ENCODE peak calls at places on chromosomes 6 and 20, in four cellular contexts. One of them, this sample, is unnamed.

GRCh38 chr6:49826743-49827406 is 39.5 kb downstream of the CRISP1 start:
- DNase-seq in IMR-90: no peak
- DNase-seq in neuronal stem cell: no peak
- DNase-seq in H9: no peak
- DNase-seq in this sample: peak; percentile 32

GRCh38 chr6:100342830-100343229 is 121.9 kb downstream of the SIM1 start:
- DNase-seq in neuronal stem cell: no peak
- DNase-seq in IMR-90: peak; percentile 47
- DNase-seq in H9: no peak
- DNase-seq in this sample: peak; percentile 46

GRCh38 chr20:46757754-46758678 is 48.6 kb downstream of the SLC2A10 start:
- DNase-seq in H9: peak; percentile 66
- DNase-seq in IMR-90: peak; percentile 60
- DNase-seq in neuronal stem cell: peak; percentile 67
- DNase-seq in this sample: peak; percentile 62

GRCh38 chr6:816510-817084 is 123.7 kb upstream of the EXOC2 start:
- DNase-seq in H9: no peak
- DNase-seq in IMR-90: no peak
- DNase-seq in neuronal stem cell: no peak
- DNase-seq in this sample: no peak

GRCh38 chr20:50191065-50191565 is 485 bp downstream of the CEBPB start:
- DNase-seq in neuronal stem cell: no peak
- DNase-seq in IMR-90: no peak
- DNase-seq in H9: no peak
- DNase-seq in this sample: no peak

GRCh38 chr20:36845288-36845969 is 30.5 kb upstream of the TLDC2 start:
- DNase-seq in neuronal stem cell: no peak
- DNase-seq in IMR-90: no peak
- DNase-seq in H9: no peak
- DNase-seq in this sample: no peak

GRCh38 chr6:159992366-159992765 is 23.5 kb downstream of the IGF2R start:
- DNase-seq in IMR-90: no peak
- DNase-seq in H9: no peak
- DNase-seq in neuronal stem cell: no peak
- DNase-seq in this sample: no peak

GRCh38 chr20:56513096-56513806 is 11.3 kb upstream of the FAM209A start:
- DNase-seq in neuronal stem cell: no peak
- DNase-seq in IMR-90: peak; percentile 7
- DNase-seq in H9: no peak
- DNase-seq in this sample: no peak

GRCh38 chr20:35133735-35134134 is 13.4 kb downstream of the EDEM2 start:
- DNase-seq in H9: no peak
- DNase-seq in neuronal stem cell: no peak
- DNase-seq in IMR-90: no peak
- DNase-seq in this sample: no peak
- H4K91ac ChIP-seq in H9: no peak overlapping the region
- H4K91ac ChIP-seq in neuronal stem cell: no peak overlapping the region
- H4K91ac ChIP-seq in IMR-90: no peak overlapping the region
- H4K91ac ChIP-seq in this sample: no peak overlapping the region

GRCh38 chr6:134060491-134061106 is 8.2 kb upstream of the SLC2A12 start:
- DNase-seq in H9: peak; percentile 39
- DNase-seq in neuronal stem cell: no peak
- DNase-seq in IMR-90: peak; percentile 79
- DNase-seq in this sample: peak; percentile 37
- H3K4me2 ChIP-seq in H9: no peak overlapping the region
- H3K4me2 ChIP-seq in neuronal stem cell: no peak overlapping the region
- H3K4me2 ChIP-seq in IMR-90: no peak overlapping the region
- H3K4me2 ChIP-seq in this sample: no peak overlapping the region

DNA sequence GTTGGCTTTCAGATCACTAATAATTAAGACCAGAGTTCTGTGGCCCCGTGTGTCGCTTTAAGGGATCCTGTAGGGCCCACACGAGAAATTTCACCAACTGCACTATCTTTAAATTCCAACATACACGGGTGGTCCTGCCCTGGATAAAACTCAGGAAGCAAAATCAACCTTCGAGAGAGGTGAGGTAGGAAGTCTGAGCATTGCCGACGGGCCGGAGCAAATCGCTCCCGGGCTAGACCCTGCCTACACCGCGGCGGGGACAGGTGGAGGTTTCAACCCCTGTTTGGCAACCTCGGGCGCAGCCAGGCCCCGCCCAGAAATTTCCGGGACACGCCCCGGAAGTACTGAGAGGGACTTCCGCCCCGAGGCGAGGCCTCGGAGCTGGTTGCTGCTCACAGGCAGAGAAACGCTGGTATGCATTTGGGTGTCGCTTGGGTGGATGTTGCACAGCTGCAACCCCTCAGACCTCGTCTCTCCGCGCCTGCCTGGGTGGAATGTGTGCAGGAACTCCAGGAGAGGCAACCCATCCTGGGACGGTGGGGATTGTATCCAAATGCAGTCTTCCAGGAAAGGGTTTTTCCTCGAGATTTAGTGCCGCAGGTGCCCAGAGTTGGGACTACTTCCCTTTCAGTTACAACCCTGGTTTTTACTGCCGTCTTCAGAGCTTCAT is 19.9 kb downstream of the ZKSCAN8 start:
- DNase-seq in IMR-90: peak; percentile 68
- DNase-seq in H9: peak; percentile 93
- DNase-seq in neuronal stem cell: peak; percentile 39
- DNase-seq in this sample: peak; percentile 51
- H4K91ac ChIP-seq in IMR-90: peak overlapping the region; percentile 71
- H4K91ac ChIP-seq in H9: no peak overlapping the region
- H4K91ac ChIP-seq in neuronal stem cell: no peak overlapping the region
- H4K91ac ChIP-seq in this sample: no peak overlapping the region

DNA sequence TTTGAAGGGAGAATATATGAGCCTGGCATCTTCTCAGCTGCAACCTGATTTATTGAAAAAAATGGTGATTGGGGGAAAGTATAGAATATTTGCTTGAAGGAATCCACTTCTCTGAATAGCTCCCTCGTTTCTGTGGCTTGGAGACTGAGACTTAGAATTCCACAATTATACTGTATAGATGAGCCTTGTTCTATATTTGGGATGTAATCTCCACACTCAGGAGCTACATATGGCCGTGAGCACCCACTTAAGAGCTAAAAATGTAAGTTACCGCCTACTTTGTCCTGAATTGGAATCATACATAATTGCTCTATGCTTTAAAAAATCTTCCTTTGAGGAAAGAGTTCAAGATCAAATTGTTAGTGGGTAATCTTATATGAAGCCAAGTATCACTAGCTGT is 254.2 kb downstream of the SOX4 start:
- DNase-seq in H9: no peak
- DNase-seq in IMR-90: no peak
- DNase-seq in neuronal stem cell: no peak
- DNase-seq in this sample: no peak
- H3K4me2 ChIP-seq in H9: no peak overlapping the region
- H3K4me2 ChIP-seq in IMR-90: no peak overlapping the region
- H3K4me2 ChIP-seq in neuronal stem cell: no peak overlapping the region
- H3K4me2 ChIP-seq in this sample: no peak overlapping the region

DNA sequence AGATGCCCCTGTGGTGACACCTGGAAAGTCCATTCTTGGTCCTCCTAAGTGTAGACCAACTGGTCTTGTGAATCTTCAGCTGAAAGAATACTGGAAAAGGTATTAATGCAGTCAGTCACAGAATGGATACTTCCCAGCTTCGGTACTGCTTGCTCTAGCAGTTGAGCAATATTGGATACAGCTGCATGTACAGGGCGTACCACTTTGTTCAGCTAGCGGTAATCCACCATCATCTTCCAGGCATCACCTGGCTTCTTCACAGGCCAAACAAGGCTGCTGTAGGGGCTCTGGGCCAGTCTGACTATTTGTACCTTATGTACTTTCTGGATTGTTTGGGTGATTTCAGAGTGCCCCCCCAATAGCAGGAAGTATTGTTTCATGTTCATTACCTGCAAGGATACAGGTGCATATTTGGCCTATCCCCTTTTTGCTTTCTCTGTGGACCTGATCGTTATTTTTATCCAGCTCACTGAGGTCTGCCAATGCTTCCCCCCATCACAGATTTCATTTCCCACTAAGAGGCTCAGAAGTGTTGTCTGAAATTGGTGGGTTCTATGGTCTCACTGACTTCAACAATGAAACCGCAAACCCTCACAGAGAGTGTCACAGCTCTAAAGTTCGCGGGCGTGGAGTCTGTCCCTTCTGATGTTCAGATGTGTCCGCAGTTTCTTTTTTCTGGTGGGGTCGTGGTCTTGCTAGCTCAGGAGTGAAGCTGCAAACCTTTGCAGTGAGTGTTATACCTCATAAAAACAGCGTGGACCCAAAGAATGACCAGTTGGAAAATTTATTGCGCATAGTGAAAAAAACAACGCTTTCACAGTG is 52.2 kb downstream of the TRIM27 start:
- DNase-seq in IMR-90: no peak
- DNase-seq in neuronal stem cell: no peak
- DNase-seq in H9: no peak
- DNase-seq in this sample: no peak
- H4K91ac ChIP-seq in IMR-90: no peak overlapping the region
- H4K91ac ChIP-seq in neuronal stem cell: no peak overlapping the region
- H4K91ac ChIP-seq in H9: no peak overlapping the region
- H4K91ac ChIP-seq in this sample: no peak overlapping the region

DNA sequence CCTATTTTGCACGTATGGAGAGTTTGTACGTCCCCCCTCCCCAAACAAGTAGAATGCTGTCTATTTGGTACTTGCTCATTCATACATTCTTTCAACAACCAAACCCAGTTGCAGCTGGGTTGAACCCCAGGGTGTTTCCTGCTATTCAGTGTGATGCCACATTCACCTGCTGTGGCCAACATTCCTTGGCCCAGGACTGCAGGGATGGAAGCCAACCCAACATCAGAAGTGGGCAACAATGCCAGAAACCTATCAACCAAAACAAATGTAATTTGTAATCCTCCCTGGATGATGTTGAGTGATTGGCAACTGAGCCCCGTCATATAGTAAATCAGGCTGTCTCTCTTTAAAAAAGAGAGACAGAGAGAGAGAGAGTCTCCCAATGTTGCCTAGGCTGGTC is 8.9 kb downstream of the NT5E start:
- DNase-seq in IMR-90: no peak
- DNase-seq in neuronal stem cell: no peak
- DNase-seq in H9: no peak
- DNase-seq in this sample: no peak
- H3K4me2 ChIP-seq in IMR-90: peak overlapping the region; percentile 75
- H3K4me2 ChIP-seq in neuronal stem cell: no peak overlapping the region
- H3K4me2 ChIP-seq in H9: peak overlapping the region; percentile 12
- H3K4me2 ChIP-seq in this sample: peak overlapping the region; percentile 0

GRCh38 chr20:2297352-2297717 is 1.5 kb downstream of the TGM3 start:
- DNase-seq in H9: no peak
- DNase-seq in neuronal stem cell: peak; percentile 12
- DNase-seq in IMR-90: no peak
- DNase-seq in this sample: no peak

GRCh38 chr20:2298116-2298515 is 2.3 kb downstream of the TGM3 start:
- DNase-seq in H9: no peak
- DNase-seq in neuronal stem cell: no peak
- DNase-seq in IMR-90: no peak
- DNase-seq in this sample: no peak

GRCh38 chr20:2295286-2295685 is 515 bp upstream of the TGM3 start:
- DNase-seq in IMR-90: no peak
- DNase-seq in H9: no peak
- DNase-seq in neuronal stem cell: no peak
- DNase-seq in this sample: no peak

GRCh38 chr20:2295886-2296544 is at the start of gene TGM3:
- DNase-seq in neuronal stem cell: no peak
- DNase-seq in H9: no peak
- DNase-seq in IMR-90: no peak
- DNase-seq in this sample: no peak

GRCh38 chr20:2296545-2297351 is 947 bp downstream of the TGM3 start:
- DNase-seq in H9: no peak
- DNase-seq in neuronal stem cell: no peak
- DNase-seq in IMR-90: no peak
- DNase-seq in this sample: no peak
- H4K91ac ChIP-seq in H9: no peak overlapping the region
- H4K91ac ChIP-seq in neuronal stem cell: no peak overlapping the region
- H4K91ac ChIP-seq in IMR-90: no peak overlapping the region
- H4K91ac ChIP-seq in this sample: no peak overlapping the region

GRCh38 chr6:112241820-112242443 is 12.4 kb downstream of the LAMA4 start:
- DNase-seq in H9: no peak
- DNase-seq in neuronal stem cell: no peak
- DNase-seq in IMR-90: no peak
- DNase-seq in this sample: no peak

GRCh38 chr6:112244428-112244827 is 9.9 kb downstream of the LAMA4 start:
- DNase-seq in neuronal stem cell: no peak
- DNase-seq in H9: no peak
- DNase-seq in IMR-90: no peak
- DNase-seq in this sample: no peak

GRCh38 chr6:112245511-112246203 is 8.7 kb downstream of the LAMA4 start:
- DNase-seq in H9: no peak
- DNase-seq in neuronal stem cell: no peak
- DNase-seq in IMR-90: peak; percentile 93
- DNase-seq in this sample: peak; percentile 67

GRCh38 chr6:112247275-112247674 is 7.1 kb downstream of the LAMA4 start:
- DNase-seq in H9: no peak
- DNase-seq in neuronal stem cell: no peak
- DNase-seq in IMR-90: no peak
- DNase-seq in this sample: no peak

GRCh38 chr6:112243861-112244415 is 10.4 kb downstream of the LAMA4 start:
- DNase-seq in IMR-90: no peak
- DNase-seq in neuronal stem cell: no peak
- DNase-seq in H9: no peak
- DNase-seq in this sample: no peak
- H3K4me2 ChIP-seq in IMR-90: peak overlapping the region; percentile 86
- H3K4me2 ChIP-seq in neuronal stem cell: no peak overlapping the region
- H3K4me2 ChIP-seq in H9: no peak overlapping the region
- H3K4me2 ChIP-seq in this sample: no peak overlapping the region

GRCh38 chr6:31140643-31141042 is 1.8 kb upstream of the PSORS1C2 start:
- DNase-seq in neuronal stem cell: no peak
- DNase-seq in IMR-90: no peak
- DNase-seq in H9: no peak
- DNase-seq in this sample: no peak
- H4K91ac ChIP-seq in neuronal stem cell: no peak overlapping the region
- H4K91ac ChIP-seq in IMR-90: no peak overlapping the region
- H4K91ac ChIP-seq in H9: no peak overlapping the region
- H4K91ac ChIP-seq in this sample: no peak overlapping the region

GRCh38 chr6:108779521-108779920 is 68.7 kb upstream of the ARMC2 start:
- DNase-seq in H9: no peak
- DNase-seq in IMR-90: no peak
- DNase-seq in neuronal stem cell: no peak
- DNase-seq in this sample: no peak
- H3K4me2 ChIP-seq in H9: no peak overlapping the region
- H3K4me2 ChIP-seq in IMR-90: no peak overlapping the region
- H3K4me2 ChIP-seq in neuronal stem cell: no peak overlapping the region
- H3K4me2 ChIP-seq in this sample: no peak overlapping the region

This sample was measured in mesenchymal stem cell.